ENCODE peak calls at places on chromosomes 13 and 19, in four cellular contexts. One of them, this sample, is unnamed.

GRCh38 chr13:47546265-47546962 is 454.7 kb downstream of the SUCLA2 start:
- DNase-seq in astrocyte: no peak
- DNase-seq in CD8-positive, alpha-beta T cell: no peak
- DNase-seq in lower leg skin: no peak
- DNase-seq in this sample: no peak

GRCh38 chr13:102892504-102892903 is 46.7 kb downstream of the ERCC5 start:
- DNase-seq in astrocyte: no peak
- DNase-seq in CD8-positive, alpha-beta T cell: no peak
- DNase-seq in lower leg skin: no peak
- DNase-seq in this sample: no peak

GRCh38 chr19:14437578-14438140 is 4.6 kb downstream of the PKN1 start:
- DNase-seq in astrocyte: no peak
- DNase-seq in CD8-positive, alpha-beta T cell: no peak
- DNase-seq in lower leg skin: no peak
- DNase-seq in this sample: no peak

GRCh38 chr13:25493930-25494707 is 122.3 kb downstream of the ATP8A2 start:
- DNase-seq in astrocyte: no peak
- DNase-seq in CD8-positive, alpha-beta T cell: no peak
- DNase-seq in lower leg skin: no peak
- DNase-seq in this sample: no peak

GRCh38 chr19:47813995-47814328 is 7.8 kb upstream of the CRX start:
- DNase-seq in astrocyte: no peak
- DNase-seq in CD8-positive, alpha-beta T cell: no peak
- DNase-seq in lower leg skin: no peak
- DNase-seq in this sample: no peak

GRCh38 chr19:43470288-43470687 is 4.9 kb upstream of the LYPD3 start:
- DNase-seq in astrocyte: peak
- DNase-seq in CD8-positive, alpha-beta T cell: peak
- DNase-seq in lower leg skin: no peak
- DNase-seq in this sample: peak

GRCh38 chr13:78689011-78689410 is 30.1 kb upstream of the OBI1 start:
- DNase-seq in astrocyte: no peak
- DNase-seq in CD8-positive, alpha-beta T cell: no peak
- DNase-seq in lower leg skin: no peak
- DNase-seq in this sample: no peak

GRCh38 chr13:109243311-109243951 is 543.0 kb downstream of the IRS2 start:
- DNase-seq in astrocyte: peak
- DNase-seq in CD8-positive, alpha-beta T cell: no peak
- DNase-seq in lower leg skin: no peak
- DNase-seq in this sample: peak

GRCh38 chr19:14073925-14074838 is 1.6 kb downstream of the MISP3 start:
- DNase-seq in astrocyte: no peak
- DNase-seq in CD8-positive, alpha-beta T cell: no peak
- DNase-seq in lower leg skin: no peak
- DNase-seq in this sample: no peak

GRCh38 chr13:23642110-23642509 is 71.9 kb downstream of the TNFRSF19 start:
- DNase-seq in astrocyte: peak
- DNase-seq in CD8-positive, alpha-beta T cell: no peak
- DNase-seq in lower leg skin: no peak
- DNase-seq in this sample: no peak

GRCh38 chr13:107678075-107678689 is 537.2 kb downstream of the LIG4 start:
- DNase-seq in astrocyte: no peak
- DNase-seq in CD8-positive, alpha-beta T cell: no peak
- DNase-seq in lower leg skin: no peak
- DNase-seq in this sample: no peak

GRCh38 chr19:6141217-6141616 is 5.8 kb downstream of the ACSBG2 start:
- DNase-seq in astrocyte: no peak
- DNase-seq in CD8-positive, alpha-beta T cell: no peak
- DNase-seq in lower leg skin: no peak
- DNase-seq in this sample: no peak
- TF ChIP-seq CTCF in astrocyte: no peak
- TF ChIP-seq CTCF in CD8-positive, alpha-beta T cell: no peak
- TF ChIP-seq CTCF in lower leg skin: no peak
- TF ChIP-seq CTCF in this sample: no peak

DNA sequence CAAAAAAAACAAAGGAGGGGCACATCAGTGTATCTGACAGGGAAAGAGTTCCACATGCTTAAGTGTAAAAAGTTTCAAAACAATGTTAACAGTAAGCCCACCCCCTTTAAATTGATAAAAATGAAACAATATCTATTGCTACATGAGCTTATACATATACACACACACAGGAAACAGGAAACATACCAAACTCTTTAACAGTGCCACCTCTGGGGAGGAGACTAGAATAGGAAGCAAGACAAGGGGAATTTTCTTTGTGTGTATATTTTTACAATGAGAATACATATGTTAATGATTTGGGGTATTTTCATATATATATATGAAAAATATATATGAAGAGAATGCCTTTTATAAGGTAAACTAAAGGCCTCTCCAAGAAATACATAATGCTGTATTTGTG is 44.7 kb downstream of the TPT1 start:
- DNase-seq in astrocyte: no peak
- DNase-seq in CD8-positive, alpha-beta T cell: no peak
- DNase-seq in lower leg skin: no peak
- DNase-seq in this sample: no peak
- TF ChIP-seq CTCF in astrocyte: no peak
- TF ChIP-seq CTCF in CD8-positive, alpha-beta T cell: no peak
- TF ChIP-seq CTCF in lower leg skin: no peak
- TF ChIP-seq CTCF in this sample: no peak

GRCh38 chr13:51923983-51924539 is 62.3 kb downstream of the CCDC70 start:
- DNase-seq in astrocyte: no peak
- DNase-seq in CD8-positive, alpha-beta T cell: no peak
- DNase-seq in lower leg skin: no peak
- DNase-seq in this sample: no peak
- TF ChIP-seq CTCF in astrocyte: peak
- TF ChIP-seq CTCF in CD8-positive, alpha-beta T cell: no peak
- TF ChIP-seq CTCF in lower leg skin: no peak
- TF ChIP-seq CTCF in this sample: peak

DNA sequence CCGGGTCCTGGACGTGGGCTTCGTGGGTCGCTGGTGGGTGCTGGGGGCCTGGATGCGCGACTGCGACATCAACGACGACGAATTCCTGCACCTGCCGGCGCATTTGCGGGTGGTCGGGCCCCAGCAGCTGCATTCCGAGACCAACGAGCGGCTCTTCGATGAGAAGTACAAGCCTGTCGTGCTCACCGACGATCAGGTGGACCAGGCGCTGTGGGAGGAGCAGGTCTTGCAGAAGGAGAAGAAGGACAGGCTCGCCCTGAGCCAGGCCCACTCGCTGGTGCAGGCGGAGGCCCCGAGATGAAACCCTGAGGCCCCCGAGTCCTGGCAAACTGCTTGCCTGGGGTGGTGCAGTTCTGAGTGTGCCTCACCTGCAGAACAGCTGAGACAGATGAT is 787 bp downstream of the TIMM29 start:
- DNase-seq in astrocyte: no peak
- DNase-seq in CD8-positive, alpha-beta T cell: no peak
- DNase-seq in lower leg skin: no peak
- DNase-seq in this sample: no peak
- TF ChIP-seq CTCF in astrocyte: no peak
- TF ChIP-seq CTCF in CD8-positive, alpha-beta T cell: no peak
- TF ChIP-seq CTCF in lower leg skin: no peak
- TF ChIP-seq CTCF in this sample: no peak

GRCh38 chr13:110507678-110508381 is 53.7 kb downstream of the RAB20 start:
- DNase-seq in astrocyte: no peak
- DNase-seq in CD8-positive, alpha-beta T cell: no peak
- DNase-seq in lower leg skin: no peak
- DNase-seq in this sample: no peak
- TF ChIP-seq CTCF in astrocyte: no peak
- TF ChIP-seq CTCF in CD8-positive, alpha-beta T cell: no peak
- TF ChIP-seq CTCF in lower leg skin: no peak
- TF ChIP-seq CTCF in this sample: peak

GRCh38 chr13:86447479-86447878 is 648.3 kb upstream of the SLITRK6 start:
- DNase-seq in astrocyte: no peak
- DNase-seq in CD8-positive, alpha-beta T cell: no peak
- DNase-seq in lower leg skin: no peak
- DNase-seq in this sample: no peak
- TF ChIP-seq CTCF in astrocyte: no peak
- TF ChIP-seq CTCF in CD8-positive, alpha-beta T cell: no peak
- TF ChIP-seq CTCF in lower leg skin: no peak
- TF ChIP-seq CTCF in this sample: no peak

DNA sequence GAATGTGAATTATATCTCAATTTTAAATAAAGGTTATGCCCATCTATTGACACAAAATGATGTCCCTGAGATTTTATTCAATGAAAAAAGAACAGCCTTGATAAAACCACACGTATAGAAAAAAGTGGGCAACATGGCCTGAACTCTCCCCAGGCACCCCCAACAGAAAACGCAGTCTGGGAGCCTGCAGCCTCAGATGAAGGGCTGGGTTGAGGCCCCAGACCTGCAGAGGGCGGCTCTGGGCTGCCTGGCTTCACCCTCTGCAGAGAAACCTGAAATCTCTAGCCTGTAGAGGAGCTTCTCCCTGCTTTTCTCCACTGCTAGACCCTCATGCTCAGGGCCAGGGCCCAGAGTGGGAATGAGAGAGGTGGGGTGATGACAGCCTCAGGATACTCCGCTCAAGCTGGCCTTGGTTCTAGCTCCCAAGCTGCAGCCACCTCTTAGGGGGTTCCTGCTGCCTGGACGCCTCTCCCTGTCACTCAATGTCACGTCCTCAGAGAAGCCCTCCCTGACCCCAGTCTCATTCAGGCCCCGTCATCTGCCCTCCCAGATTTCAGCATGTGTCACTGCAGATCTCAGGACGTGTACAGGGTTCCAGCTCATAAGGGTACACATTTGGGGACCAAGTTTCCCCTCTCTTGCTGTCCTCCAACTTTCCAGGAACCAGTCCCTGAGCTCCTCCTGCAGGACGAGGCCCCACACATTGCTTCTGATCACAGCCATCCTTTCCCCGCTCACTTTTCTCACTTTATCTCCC is 1.8 kb downstream of the MBD3 start:
- DNase-seq in astrocyte: no peak
- DNase-seq in CD8-positive, alpha-beta T cell: no peak
- DNase-seq in lower leg skin: no peak
- DNase-seq in this sample: no peak
- TF ChIP-seq CTCF in astrocyte: no peak
- TF ChIP-seq CTCF in CD8-positive, alpha-beta T cell: peak
- TF ChIP-seq CTCF in lower leg skin: no peak
- TF ChIP-seq CTCF in this sample: peak

This sample was measured in HFFc6.